ENCODE peak calls at places on chromosome 14, in eight cellular contexts. R is PC-9, V is A549, E is GM12864, K is astrocyte, P is hepatocyte, S is left lung, J is right atrium auricular region. C is an unnamed sample.

GRCh38 chr14:50312734-50313054 is 570 bp downstream of the DMAC2L start:
- DNase-seq in P (no peak), J (no peak), K (no peak), S (no peak), R (peak; percentile 43), E (peak; percentile 21), V (no peak), C (no peak)

GRCh38 chr14:55583942-55584468 is 4.0 kb downstream of the KTN1 start:
- DNase-seq in S (no peak), E (no peak), R (peak; percentile 39), P (no peak), V (no peak), K (no peak), J (no peak), C (no peak)

GRCh38 chr14:33564774-33565630 is 385.9 kb downstream of the EGLN3 start:
- DNase-seq in K (peak; percentile 91), E (peak; percentile 16), V (no peak), P (no peak), S (no peak), J (no peak), R (peak; percentile 72), C (peak; percentile 30)

GRCh38 chr14:63663428-63664142 is 21.9 kb upstream of the WDR89 start:
- DNase-seq in E (no peak), R (peak; percentile 83), S (no peak), J (no peak), K (no peak), P (no peak), V (no peak), C (no peak)

GRCh38 chr14:96086032-96086431 is 46.9 kb downstream of the C14orf132 start:
- DNase-seq in E (no peak), K (peak; percentile 87), S (no peak), V (peak; percentile 52), R (peak; percentile 79), J (no peak), P (peak; percentile 53), C (peak; percentile 72)

GRCh38 chr14:75531256-75531655 is 9.0 kb downstream of the BATF start:
- DNase-seq in K (no peak), V (no peak), S (no peak), P (no peak), J (no peak), R (no peak), E (no peak), C (no peak)

GRCh38 chr14:59301354-59301753 is 112.9 kb downstream of the DAAM1 start:
- DNase-seq in K (no peak), S (no peak), J (no peak), E (peak; percentile 45), R (no peak), V (no peak), P (no peak), C (no peak)

GRCh38 chr14:66143387-66144112 is 342.6 kb upstream of the CCDC196 start:
- DNase-seq in P (no peak), J (no peak), V (no peak), R (no peak), S (no peak), E (no peak), K (no peak), C (no peak)

GRCh38 chr14:62957562-62957961 is 87.7 kb downstream of the KCNH5 start:
- DNase-seq in E (no peak), V (no peak), R (no peak), J (no peak), P (peak; percentile 5), K (peak; percentile 100), S (no peak), C (peak; percentile 31)

GRCh38 chr14:105497671-105498429 is 6.8 kb downstream of the TEDC1 start:
- DNase-seq in R (peak; percentile 22), E (no peak), J (no peak), S (peak; percentile 77), K (no peak), V (no peak), P (no peak), C (no peak)

GRCh38 chr14:34867199-34867598 is 8.0 kb downstream of the BAZ1A start:
- DNase-seq in P (no peak), J (no peak), K (no peak), R (no peak), S (no peak), E (no peak), V (no peak), C (no peak)

GRCh38 chr14:55721353-55721752 is 141.3 kb downstream of the KTN1 start:
- DNase-seq in S (no peak), E (no peak), K (peak; percentile 98), V (no peak), P (no peak), R (peak; percentile 77), J (peak; percentile 50), C (peak; percentile 93)

GRCh38 chr14:74702293-74702692 is 10.6 kb downstream of the AREL1 start:
- DNase-seq in S (no peak), J (no peak), V (no peak), R (no peak), P (no peak), E (no peak), K (no peak), C (no peak)

GRCh38 chr14:75562048-75562447 is 16.4 kb upstream of the FLVCR2 start:
- DNase-seq in R (peak; percentile 89), J (no peak), V (no peak), E (no peak), K (no peak), S (no peak), P (no peak), C (no peak)

GRCh38 chr14:61713724-61714437 is 18.6 kb downstream of the HIF1A start:
- DNase-seq in K (no peak), E (no peak), R (no peak), S (no peak), P (no peak), J (no peak), V (no peak), C (no peak)
- H3K4me3 ChIP-seq in K (no peak overlapping the region), E (no peak overlapping the region), R (no peak overlapping the region), S (no peak overlapping the region), P (no peak overlapping the region), J (no peak overlapping the region), V (no peak overlapping the region), C (no peak overlapping the region)

GRCh38 chr14:73460691-73461127 is 2.4 kb upstream of the NUMB start:
- DNase-seq in S (no peak), E (no peak), K (peak; percentile 80), V (no peak), P (no peak), R (no peak), J (peak; percentile 50), C (peak; percentile 40)

GRCh38 chr14:73455294-73455693 is 3.1 kb downstream of the NUMB start:
- DNase-seq in J (no peak), E (no peak), S (no peak), P (no peak), K (no peak), R (no peak), V (no peak), C (no peak)

GRCh38 chr14:73457935-73458218 is 469 bp downstream of the NUMB start:
- DNase-seq in E (no peak), R (no peak), K (no peak), V (no peak), S (no peak), J (no peak), P (peak; percentile 60), C (no peak)

GRCh38 chr14:73457050-73457934 is 1.1 kb downstream of the NUMB start:
- DNase-seq in E (no peak), R (no peak), J (no peak), K (no peak), V (no peak), S (peak; percentile 82), P (peak; percentile 63), C (peak; percentile 33)

DNA sequence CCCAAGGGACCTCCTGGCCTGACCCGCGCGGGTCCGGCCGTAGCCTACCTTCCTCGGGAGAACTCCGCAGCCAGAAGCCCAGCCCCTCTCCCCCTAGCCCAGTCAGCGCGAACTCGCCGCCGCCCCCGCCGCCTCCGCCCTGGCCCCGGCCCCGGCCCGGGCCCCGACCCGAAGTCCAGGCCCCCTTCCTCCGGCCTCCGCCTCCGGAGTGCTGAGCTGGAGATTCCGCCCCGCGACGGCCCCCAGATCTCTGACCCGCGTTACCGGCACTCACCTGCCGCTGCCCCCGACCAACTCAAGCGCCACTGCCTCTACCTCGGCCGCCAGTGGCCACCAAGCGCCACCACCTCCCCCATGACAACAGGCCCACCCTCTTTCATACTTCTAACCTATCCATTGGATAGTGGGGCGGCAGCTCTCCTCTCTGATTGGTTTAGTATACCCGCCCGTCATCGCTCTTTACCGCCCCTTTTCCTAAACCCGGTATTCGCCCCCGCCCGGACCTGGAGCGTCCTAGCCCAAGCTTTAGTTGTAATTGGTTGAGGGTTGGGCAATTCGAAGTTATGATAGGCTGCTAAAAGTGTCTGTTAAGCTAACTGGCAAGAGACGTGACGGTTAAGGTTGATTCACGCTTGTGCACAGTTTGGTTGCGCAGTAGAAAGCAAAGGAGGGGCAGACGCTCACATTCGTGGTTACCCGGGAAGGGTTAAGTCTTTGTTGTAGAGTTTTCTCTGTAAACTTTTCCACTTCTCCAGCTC is at the start of gene NUMB:
- DNase-seq in E (peak; percentile 100), S (peak; percentile 91), V (peak; percentile 99), J (peak; percentile 100), R (peak; percentile 99), P (peak; percentile 99), K (peak; percentile 100), C (peak; percentile 100)
- TF ChIP-seq CTCF in E (no peak), S (peak; percentile 11), V (no peak), J (peak; percentile 10), R (no peak), P (no peak), K (no peak), C (no peak)

DNA sequence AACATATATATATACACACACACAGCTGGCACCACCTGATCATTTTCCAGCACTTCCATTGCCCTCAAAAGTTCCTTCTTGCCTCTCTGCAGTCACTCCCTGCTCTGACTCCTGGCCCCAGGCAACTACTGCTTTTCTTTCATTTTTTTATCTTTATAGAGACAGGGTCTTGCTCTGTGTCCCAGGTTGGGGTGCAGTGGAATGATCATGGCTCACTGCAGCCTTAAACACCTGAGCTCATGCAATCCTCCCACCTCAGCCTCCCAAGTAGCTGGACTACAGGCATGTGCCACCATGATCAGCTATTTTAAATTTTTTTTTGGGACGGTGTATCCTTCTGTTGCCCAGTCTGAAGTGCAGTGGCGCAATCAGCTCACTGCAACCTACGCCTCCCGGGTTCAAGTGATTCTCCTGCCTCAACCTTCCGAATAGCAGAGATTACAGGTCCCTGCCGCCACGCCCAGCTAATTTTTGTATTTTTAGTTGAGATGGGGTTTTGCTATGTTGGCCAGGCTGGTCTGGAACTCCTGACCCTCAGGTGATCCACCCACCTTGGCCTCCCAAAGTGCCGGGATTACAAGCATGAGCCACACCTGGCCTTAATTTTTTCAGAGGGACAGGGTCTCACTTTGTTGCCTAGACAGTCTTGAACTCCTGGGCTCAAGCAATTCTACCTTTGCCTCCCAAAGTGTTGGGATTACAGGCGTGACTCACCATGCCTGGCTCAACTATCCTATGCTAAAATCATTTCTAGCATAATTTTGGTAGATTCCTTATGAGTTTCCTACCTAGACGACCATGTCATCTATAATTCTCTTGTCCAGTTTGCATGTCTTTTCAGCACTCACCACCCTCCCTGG is 7.8 kb downstream of the HSP90AA1 start:
- DNase-seq in K (no peak), E (no peak), V (no peak), J (no peak), R (no peak), P (no peak), S (no peak), C (no peak)
- H3K4me3 ChIP-seq in K (no peak overlapping the region), E (no peak overlapping the region), V (no peak overlapping the region), J (no peak overlapping the region), R (no peak overlapping the region), P (no peak overlapping the region), S (no peak overlapping the region), C (no peak overlapping the region)

DNA sequence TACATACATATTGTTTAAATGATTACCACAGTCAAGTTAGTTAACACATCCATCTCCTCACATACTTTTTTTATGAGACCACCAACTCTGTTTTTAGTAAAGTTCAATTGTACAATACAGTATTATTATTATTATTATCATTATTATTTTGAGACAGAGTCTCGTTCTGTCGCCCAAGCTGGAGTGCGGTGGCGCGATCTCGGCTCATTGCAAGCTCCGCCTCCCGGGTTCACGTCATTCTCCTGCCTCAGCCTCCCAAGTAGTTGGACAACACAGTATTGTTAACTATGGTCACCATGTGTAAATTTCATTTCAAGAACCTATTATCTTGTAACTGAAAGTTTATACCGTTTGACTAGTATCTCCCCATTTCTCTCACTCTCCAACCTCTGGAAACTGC is 942.0 kb upstream of the FBXO33 start:
- DNase-seq in E (no peak), K (no peak), R (no peak), S (peak; percentile 35), V (no peak), P (no peak), J (no peak), C (no peak)
- TF ChIP-seq CTCF in E (no peak), K (no peak), R (no peak), S (no peak), V (no peak), P (no peak), J (no peak), C (no peak)